ENCODE peak calls at places on chromosomes 3 and 15, in ten cellular contexts. A is BJ; H is NCI-H2081 treated with DMSO at 0.1 percent for 48 hours; R is stimulated activated CD4-positive, alpha-beta T cell treated with anti-CD3 and anti-CD28 coated beads, Interleukin-1b, Interleukin-23, amount 100 ng/mL, for 48 hours; O is neural crest cell; W is activated CD8-positive, alpha-beta memory T cell treated with anti-CD3 and anti-CD28 coated beads for 48 hours; Z is A172; D is upper lobe of right lung; P is MG63; X is esophagus muscularis mucosa. G is an unnamed sample.

GRCh38 chr3:171231361-171231760 is 204.8 kb upstream of the SLC2A2 start:
- DNase-seq in A (no peak), H (no peak), R (no peak), O (no peak), W (no peak), Z (no peak), D (no peak), P (no peak), X (no peak), G (no peak)

GRCh38 chr3:189392969-189393368 is 221.2 kb downstream of the TPRG1 start:
- DNase-seq in A (no peak), H (no peak), R (no peak), O (no peak), W (no peak), Z (peak), D (no peak), P (peak), X (no peak), G (peak)

GRCh38 chr3:173739716-173740115 is 342.2 kb downstream of the NLGN1 start:
- DNase-seq in A (peak), H (no peak), R (no peak), O (no peak), W (no peak), Z (no peak), D (no peak), P (no peak), X (no peak), G (no peak)

GRCh38 chr3:157130138-157130880 is 29.6 kb downstream of the CCNL1 start:
- DNase-seq in A (no peak), H (peak), R (peak), O (peak), W (peak), Z (peak), D (peak), P (peak), X (no peak), G (peak)

GRCh38 chr3:146750196-146750595 is 145.1 kb upstream of the PLSCR5 start:
- DNase-seq in A (peak), H (no peak), R (no peak), O (no peak), W (no peak), Z (peak), D (no peak), P (no peak), X (no peak), G (no peak)

GRCh38 chr3:188929138-188929537 is 242.6 kb upstream of the TPRG1 start:
- DNase-seq in A (no peak), H (no peak), R (no peak), O (no peak), W (no peak), Z (peak), D (no peak), P (no peak), X (no peak), G (no peak)

GRCh38 chr3:51099794-51100542 is 285.1 kb upstream of the MANF start:
- DNase-seq in A (peak), H (no peak), R (no peak), O (peak), W (no peak), Z (peak), D (no peak), P (peak), X (no peak), G (no peak)

GRCh38 chr15:95894407-95894956 is 436.0 kb upstream of the NR2F2 start:
- DNase-seq in A (no peak), H (no peak), R (no peak), O (no peak), W (no peak), Z (no peak), D (no peak), P (no peak), X (no peak), G (no peak)

GRCh38 chr3:53227993-53228885 is 27.6 kb downstream of the TKT start:
- DNase-seq in A (no peak), H (no peak), R (no peak), O (no peak), W (no peak), Z (no peak), D (peak), P (no peak), X (no peak), G (no peak)

G was measured in RWPE2.